ENCODE peak calls at places on chromosomes 4 and X, in eight cellular contexts. N is Peyer's patch, M is body of pancreas, Z is breast epithelium, L is IMR-90, D is right lobe of liver, J is uterus, R is adrenal gland. P is an unnamed sample. For H3K4me1, the result is how much of the 10 kb centered on the place peaks cover.

GRCh38 chrX:132776486-132777210 is 181.8 kb downstream of the HS6ST2 start:
- DNase-seq in M (no peak), L (no peak), Z (no peak), R (no peak), J (no peak), D (no peak), N (no peak), P (no peak)

GRCh38 chr4:143286733-143287570 is 49.7 kb upstream of the GAB1 start:
- DNase-seq in M (no peak), N (no peak), R (no peak), J (no peak), L (peak), Z (no peak), D (no peak), P (no peak)

GRCh38 chr4:139887378-139887801 is 221.8 kb downstream of the MGST2 start:
- DNase-seq in J (no peak), N (no peak), M (no peak), Z (no peak), R (no peak), L (peak), D (no peak), P (no peak)

GRCh38 chrX:107669885-107670628 is 41.7 kb downstream of the PRPS1 start:
- DNase-seq in Z (no peak), D (no peak), N (no peak), R (no peak), J (no peak), L (no peak), M (no peak), P (no peak)

GRCh38 chrX:133523094-133523493 is 107.8 kb upstream of the GPC4 start:
- DNase-seq in M (no peak), N (no peak), L (no peak), D (no peak), J (no peak), R (no peak), Z (no peak), P (peak)

GRCh38 chr4:109969909-109970308 is 57.2 kb downstream of the EGF start:
- DNase-seq in L (no peak), D (no peak), N (no peak), Z (no peak), J (no peak), R (no peak), M (no peak), P (no peak)

GRCh38 chrX:39836802-39837420 is 260.8 kb downstream of the BCOR start:
- DNase-seq in D (peak), L (no peak), J (no peak), N (no peak), M (no peak), R (no peak), Z (no peak), P (no peak)

GRCh38 chrX:40105791-40106676 is 8.3 kb upstream of the BCOR start:
- DNase-seq in D (peak), M (peak), N (peak), Z (peak), R (peak), L (no peak), J (peak), P (peak)

GRCh38 chr4:154779362-154779947 is 1.6 kb upstream of the RBM46 start:
- DNase-seq in M (no peak), D (no peak), L (peak), J (no peak), R (no peak), Z (no peak), N (no peak), P (no peak)

GRCh38 chr4:99402765-99403164 is 32.4 kb downstream of the ADH7 start:
- DNase-seq in M (no peak), Z (no peak), J (no peak), N (no peak), D (no peak), L (no peak), R (no peak), P (no peak)

GRCh38 chr4:79284893-79285292 is 41.0 kb downstream of the NAA11 start:
- DNase-seq in Z (no peak), D (no peak), L (no peak), N (no peak), M (no peak), R (no peak), J (no peak), P (no peak)

GRCh38 chr4:183348706-183349659 is 26.8 kb upstream of the CLDN24 start:
- DNase-seq in Z (no peak), N (peak), R (no peak), J (no peak), D (no peak), M (no peak), L (peak), P (no peak)

GRCh38 chr4:80471701-80472100 is 136.2 kb downstream of the CFAP299 start:
- DNase-seq in Z (peak), D (peak), M (peak), J (no peak), N (peak), R (no peak), L (peak), P (peak)

GRCh38 chrX:49995795-49996455 is 73.5 kb downstream of the CLCN5 start:
- DNase-seq in N (no peak), R (no peak), J (no peak), D (no peak), M (no peak), L (no peak), Z (no peak), P (no peak)

GRCh38 chrX:7261672-7262332 is 113.8 kb upstream of the PUDP start:
- DNase-seq in M (no peak), N (no peak), R (no peak), D (no peak), L (no peak), J (no peak), Z (no peak), P (no peak)

GRCh38 chr4:14646831-14647230 is 355.4 kb upstream of the CPEB2 start:
- DNase-seq in J (no peak), D (no peak), R (no peak), L (no peak), Z (no peak), M (no peak), N (no peak), P (no peak)

GRCh38 chr4:108159845-108160244 is 8.9 kb downstream of the LEF1 start:
- DNase-seq in D (no peak), J (no peak), M (no peak), Z (no peak), R (no peak), L (no peak), N (no peak), P (no peak)

GRCh38 chr4:108152980-108153379 is 15.8 kb downstream of the LEF1 start:
- DNase-seq in R (no peak), D (no peak), J (no peak), M (no peak), L (no peak), N (no peak), Z (no peak), P (no peak)

GRCh38 chr4:108157655-108158054 is 11.1 kb downstream of the LEF1 start:
- DNase-seq in D (no peak), Z (no peak), L (no peak), M (no peak), N (no peak), J (no peak), R (no peak), P (no peak)

GRCh38 chr4:108155373-108155772 is 13.4 kb downstream of the LEF1 start:
- DNase-seq in J (no peak), L (peak), M (no peak), D (no peak), N (no peak), R (no peak), Z (no peak), P (no peak)

DNA sequence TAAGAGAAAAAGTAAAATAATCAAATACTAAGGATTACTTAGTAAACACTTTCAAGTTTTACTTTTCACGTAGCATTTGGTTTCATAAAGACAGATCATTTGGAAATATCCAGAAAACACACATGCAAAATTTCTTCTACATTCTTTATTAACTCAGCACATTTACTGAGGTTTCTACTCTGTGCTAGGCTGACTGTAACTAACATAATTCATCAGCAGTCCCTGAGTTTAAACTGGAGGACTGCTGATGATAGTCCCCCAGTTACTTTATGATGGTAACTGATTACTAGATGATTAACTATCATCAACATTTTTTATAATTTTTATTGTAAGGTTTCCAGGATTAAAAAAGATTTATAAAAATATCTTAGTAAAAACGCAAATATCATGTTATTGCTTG is 12.3 kb downstream of the LEF1 start:
- DNase-seq in N (no peak), M (no peak), Z (no peak), L (no peak), J (no peak), R (no peak), D (no peak), P (no peak)
- H3K4me3 ChIP-seq in N (no peak), M (no peak), Z (no peak), L (no peak), J (no peak), R (no peak), D (no peak), P (no peak)

GRCh38 chr4:153465922-153466636 is at the start of gene TMEM131L:
- DNase-seq in Z (no peak), N (peak), M (peak), R (peak), D (peak), L (peak), J (peak), P (peak)
- TF ChIP-seq POLR2A in Z (no peak), N (peak), M (peak), R (peak), D (peak), L (peak), J (peak), P (no peak)

GRCh38 chr4:85737254-85737653 is 262.3 kb downstream of the ARHGAP24 start:
- DNase-seq in M (no peak), D (no peak), J (no peak), Z (no peak), R (no peak), N (no peak), L (no peak), P (no peak)
- H3K4me1 ChIP-seq in M (half or more), D (under half), J (under half), Z (under half), R (under half), N (under half), L (under half), P (under half)

GRCh38 chr4:4296283-4296846 is 6.3 kb downstream of the ZBTB49 start:
- DNase-seq in N (no peak), L (no peak), M (no peak), D (no peak), J (no peak), R (no peak), Z (no peak), P (no peak)
- H3K4me3 ChIP-seq in N (no peak), L (no peak), M (no peak), D (no peak), J (no peak), R (no peak), Z (no peak), P (no peak)

P was measured in prostate gland.